ENCODE peak calls at places on chromosomes 7 and 10, in six cellular contexts. Z is upper lobe of right lung; V is colonic mucosa; Q is CD8-positive, alpha-beta T cell; O is cardiac muscle cell; W is pancreas. A is an unnamed sample.
A peak's percentile ranks its signal among the peaks of the same experiment; 100 is the strongest.

GRCh38 chr10:114402871-114403544 is 1.3 kb downstream of the AFAP1L2 start:
- DNase-seq in O (no peak), V (no peak), Q (no peak), W (no peak), Z (no peak), A (no peak)

GRCh38 chr7:3289996-3290395 is 11.1 kb upstream of the SDK1 start:
- DNase-seq in O (no peak), V (no peak), Q (no peak), W (no peak), Z (no peak), A (no peak)

GRCh38 chr10:15856328-15857000 is 3.8 kb downstream of the MINDY3 start:
- DNase-seq in O (no peak), Q (no peak), W (no peak), V (no peak), Z (no peak), A (no peak)

GRCh38 chr10:104209575-104210198 is 22.5 kb downstream of the CFAP43 start:
- DNase-seq in W (peak; percentile 33), O (peak; percentile 56), Q (peak; percentile 53), Z (no peak), V (peak; percentile 34), A (no peak)

GRCh38 chr7:157904866-157905215 is 568.0 kb downstream of the DNAJB6 start:
- DNase-seq in O (no peak), Z (no peak), Q (no peak), V (no peak), W (no peak), A (no peak)

GRCh38 chr10:58300676-58301075 is 31.7 kb downstream of the CISD1 start:
- DNase-seq in Q (no peak), O (no peak), W (no peak), Z (no peak), V (no peak), A (no peak)

GRCh38 chr7:128447944-128448556 is 7.6 kb upstream of the HILPDA start:
- DNase-seq in W (no peak), Q (no peak), V (no peak), Z (no peak), O (no peak), A (no peak)

GRCh38 chr7:697259-697615 is 29.3 kb upstream of the DNAAF5 start:
- DNase-seq in Z (peak; percentile 45), W (no peak), V (no peak), O (no peak), Q (no peak), A (no peak)

GRCh38 chr7:121275204-121275603 is 53.6 kb upstream of the WNT16 start:
- DNase-seq in O (no peak), W (no peak), Z (no peak), V (no peak), Q (no peak), A (no peak)

GRCh38 chr7:134804351-134804750 is 24.9 kb downstream of the CALD1 start:
- DNase-seq in Z (no peak), O (no peak), W (no peak), Q (no peak), V (no peak), A (no peak)

GRCh38 chr7:159031135-159031701 is 113.4 kb downstream of the VIPR2 start:
- DNase-seq in V (no peak), W (no peak), Z (peak; percentile 72), O (no peak), Q (peak; percentile 37), A (peak; percentile 67)

GRCh38 chr7:159030490-159031134 is 114.1 kb downstream of the VIPR2 start:
- DNase-seq in Z (peak; percentile 86), W (peak; percentile 62), V (peak; percentile 56), O (peak; percentile 70), Q (peak; percentile 46), A (peak; percentile 60)

GRCh38 chr7:159032753-159033472 is 111.8 kb downstream of the VIPR2 start:
- DNase-seq in Z (no peak), O (no peak), V (peak; percentile 4), Q (peak; percentile 34), W (no peak), A (no peak)

GRCh38 chr7:159032310-159032709 is 112.4 kb downstream of the VIPR2 start:
- DNase-seq in Q (peak; percentile 46), V (peak; percentile 17), Z (no peak), O (no peak), W (no peak), A (no peak)

GRCh38 chr7:159031750-159032149 is 112.9 kb downstream of the VIPR2 start:
- DNase-seq in V (peak; percentile 16), O (no peak), W (no peak), Z (peak; percentile 55), Q (peak; percentile 45), A (no peak)
- H3K4me3 ChIP-seq in V (no peak overlapping the region), O (no peak overlapping the region), W (no peak overlapping the region), Z (no peak overlapping the region), Q (no peak overlapping the region), A (no peak overlapping the region)

GRCh38 chr10:44648691-44649090 is 262.4 kb upstream of the TMEM72 start:
- DNase-seq in Q (no peak), W (no peak), V (no peak), Z (no peak), O (no peak), A (no peak)

GRCh38 chr10:44651395-44651661 is 259.8 kb upstream of the TMEM72 start:
- DNase-seq in O (no peak), Z (no peak), W (no peak), Q (no peak), V (no peak), A (no peak)

GRCh38 chr10:44650576-44651394 is 260.4 kb upstream of the TMEM72 start:
- DNase-seq in O (no peak), V (no peak), Q (no peak), W (no peak), Z (no peak), A (no peak)

GRCh38 chr10:44647877-44648542 is 263.1 kb upstream of the CXCL12 start:
- DNase-seq in O (no peak), W (no peak), Z (no peak), V (peak; percentile 30), Q (no peak), A (no peak)

GRCh38 chr10:44651834-44652233 is 259.3 kb upstream of the TMEM72 start:
- DNase-seq in V (peak; percentile 51), Z (no peak), Q (no peak), W (no peak), O (no peak), A (peak; percentile 67)
- TF ChIP-seq CTCF in V (no peak), Z (no peak), Q (no peak), W (no peak), O (peak; percentile 21), A (no peak)

DNA sequence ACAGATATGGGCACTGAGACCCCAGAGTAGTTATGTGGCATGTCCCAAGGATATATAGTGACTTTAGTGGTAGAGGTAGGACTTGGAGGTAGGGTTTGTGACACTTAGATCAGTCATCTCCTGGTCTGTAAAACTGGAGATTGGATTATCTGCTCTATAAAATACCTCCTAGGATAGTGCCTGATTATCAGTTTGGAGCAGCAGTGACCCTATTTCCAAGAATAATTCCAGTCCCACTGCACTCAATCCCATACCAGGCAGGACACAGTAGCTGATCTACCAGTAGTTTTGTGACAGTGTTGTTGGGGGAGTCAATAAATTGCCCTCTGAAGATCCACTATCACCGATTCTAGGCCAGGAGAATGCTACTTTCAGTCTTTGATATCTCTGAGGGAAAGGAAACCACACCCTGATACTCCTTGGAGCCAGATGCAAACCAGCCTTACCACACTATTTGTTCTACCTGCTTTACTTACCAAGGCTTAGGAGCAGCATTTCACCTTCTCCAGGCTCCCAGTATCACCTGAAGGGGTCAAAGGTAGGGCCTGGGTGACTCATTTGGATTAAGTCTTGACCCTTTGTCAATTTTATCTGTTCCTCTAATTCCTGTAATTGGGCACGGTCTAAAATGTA is 30.6 kb downstream of the KMT2E start:
- DNase-seq in W (no peak), V (no peak), O (no peak), Q (no peak), Z (no peak), A (no peak)
- H3K36me3 ChIP-seq in W (peaks cover 5% of the 10 kb centered on the region), V (peaks cover 5% of the 10 kb centered on the region), O (peaks cover 72% of the 10 kb centered on the region), Q (peaks cover 15% of the 10 kb centered on the region), Z (peaks cover 80% of the 10 kb centered on the region), A (no peaks in the 10 kb centered on the region)

GRCh38 chr10:95793401-95794045 is 37.6 kb downstream of the ENTPD1 start:
- DNase-seq in W (no peak), Q (no peak), V (peak; percentile 27), Z (no peak), O (no peak), A (no peak)
- H3K4me3 ChIP-seq in W (no peak overlapping the region), Q (no peak overlapping the region), V (no peak overlapping the region), Z (no peak overlapping the region), O (no peak overlapping the region), A (no peak overlapping the region)

DNA sequence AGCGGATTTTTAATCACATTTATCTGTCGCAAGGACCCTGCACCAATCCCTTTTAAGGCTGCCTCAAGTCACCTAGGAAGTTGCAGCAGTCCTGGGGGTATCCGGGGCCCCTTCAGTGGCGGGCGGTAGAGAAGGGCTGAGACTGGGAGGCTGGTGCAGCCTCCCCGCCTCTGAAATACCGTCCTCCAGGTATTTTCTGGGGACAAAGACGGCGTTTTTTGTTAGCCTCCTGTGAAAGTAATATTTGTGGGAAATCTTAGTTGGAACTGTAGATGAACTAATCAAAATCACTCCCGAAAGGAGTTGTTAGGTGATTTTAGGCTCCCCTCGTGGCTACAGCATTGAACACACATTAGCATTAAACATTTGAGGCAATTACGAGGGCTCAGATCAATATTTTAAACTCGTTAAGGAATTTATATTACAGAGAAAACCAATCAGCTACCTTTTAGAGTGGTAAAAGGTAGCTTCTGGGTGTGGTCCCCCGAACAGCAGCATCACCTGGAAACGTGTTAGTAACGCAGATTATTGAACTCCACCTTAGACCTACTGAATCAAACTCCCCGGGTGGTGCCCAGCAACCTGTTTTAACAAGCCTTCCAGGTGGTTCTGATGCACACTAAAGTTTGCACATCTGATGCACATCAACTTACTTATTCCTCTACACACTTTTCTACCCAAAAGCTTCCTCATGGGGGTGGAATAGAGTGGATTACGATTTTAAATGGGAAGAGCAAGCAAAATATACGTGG is 548 bp upstream of the ANXA7 start:
- DNase-seq in Z (no peak), W (peak; percentile 19), Q (no peak), V (peak; percentile 64), O (no peak), A (no peak)
- TF ChIP-seq CTCF in Z (no peak), W (no peak), Q (peak; percentile 26), V (no peak), O (no peak), A (no peak)

GRCh38 chr10:4384254-4384653 is 441.8 kb upstream of the AKR1E2 start:
- DNase-seq in Q (no peak), O (no peak), Z (no peak), W (no peak), V (no peak), A (no peak)

GRCh38 chr10:4383683-4384082 is 442.3 kb upstream of the AKR1E2 start:
- DNase-seq in Q (no peak), V (no peak), W (no peak), O (peak; percentile 18), Z (no peak), A (no peak)

GRCh38 chr10:4385491-4385890 is 440.5 kb upstream of the AKR1E2 start:
- DNase-seq in Q (no peak), W (no peak), O (no peak), V (no peak), Z (no peak), A (no peak)

DNA sequence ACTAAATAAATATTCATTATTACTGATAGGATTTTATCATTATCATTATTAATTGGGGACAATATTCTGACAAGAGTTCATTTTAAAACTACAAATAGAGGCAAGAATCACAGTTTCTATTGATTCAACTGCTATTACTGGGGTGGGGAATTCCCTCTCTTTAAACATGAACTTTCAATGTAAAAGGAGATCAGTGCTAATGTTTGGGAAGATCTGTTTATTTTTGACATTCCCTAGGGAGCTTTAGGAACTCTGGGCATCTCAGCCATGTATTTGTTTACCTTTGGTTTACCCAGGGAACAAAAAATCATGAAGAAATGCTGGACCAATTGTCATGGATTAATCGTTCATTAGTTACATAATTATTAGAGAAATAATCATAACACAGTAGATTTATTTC is 443.2 kb upstream of the AKR1E2 start:
- DNase-seq in Z (no peak), V (no peak), Q (no peak), O (no peak), W (no peak), A (no peak)
- H3K36me3 ChIP-seq in Z (no peaks in the 10 kb centered on the region), V (no peaks in the 10 kb centered on the region), Q (no peaks in the 10 kb centered on the region), O (no peaks in the 10 kb centered on the region), W (no peaks in the 10 kb centered on the region), A (no peaks in the 10 kb centered on the region)